ENCODE peak calls at places on chromosomes 4 and X, in nine cellular contexts. X is heart left ventricle; I is stimulated activated CD4-positive, alpha-beta T cell treated with anti-CD3 and anti-CD28 coated beads, Interleukin-12 subunit alpha, Interleukin-12 subunit beta, amount 100 ng/mL, for 4 hours; C is ureter; S is substantia nigra; P is AG09309; F is HTR-8/SVneo; A is fibroblast of mammary gland; G is transverse colon. L is an unnamed sample.

GRCh38 chr4:168531305-168531704 is 34.5 kb downstream of the PALLD start:
- DNase-seq in X (no peak), I (no peak), C (no peak), S (no peak), P (no peak), F (no peak), A (peak), G (no peak), L (no peak)

GRCh38 chrX:88789825-88790224 is 42.8 kb downstream of the CPXCR1 start:
- DNase-seq in X (no peak), I (no peak), C (no peak), S (no peak), P (no peak), F (no peak), A (no peak), G (no peak), L (no peak)

GRCh38 chrX:1126738-1127137 is 85.7 kb downstream of the CRLF2 start:
- DNase-seq in X (no peak), I (no peak), C (peak), S (no peak), P (no peak), F (no peak), A (no peak), G (no peak), L (no peak)

GRCh38 chrX:56232221-56233082 is at the start of gene KLF8:
- DNase-seq in X (peak), I (peak), C (peak), S (no peak), P (no peak), F (no peak), A (peak), G (peak), L (no peak)

GRCh38 chr4:10527438-10527837 is 70.2 kb upstream of the ZNF518B start:
- DNase-seq in X (no peak), I (no peak), C (no peak), S (no peak), P (no peak), F (no peak), A (no peak), G (no peak), L (no peak)

GRCh38 chr4:66048861-66049260 is 378.6 kb upstream of the EPHA5 start:
- DNase-seq in X (no peak), I (no peak), C (no peak), S (no peak), P (no peak), F (no peak), A (peak), G (no peak), L (no peak)

GRCh38 chr4:39029752-39030694 is 2.2 kb downstream of the TMEM156 start:
- DNase-seq in X (no peak), I (no peak), C (no peak), S (no peak), P (no peak), F (no peak), A (no peak), G (no peak), L (no peak)

GRCh38 chr4:34814266-34814665 is 1430.0 kb downstream of the ARAP2 start:
- DNase-seq in X (no peak), I (no peak), C (no peak), S (no peak), P (no peak), F (no peak), A (peak), G (no peak), L (peak)

GRCh38 chr4:107974523-107974922 is 15.2 kb upstream of the HADH start:
- DNase-seq in X (no peak), I (no peak), C (no peak), S (no peak), P (no peak), F (no peak), A (no peak), G (no peak), L (no peak)

GRCh38 chr4:144402176-144402575 is 243.8 kb upstream of the HHIP start:
- DNase-seq in X (no peak), I (no peak), C (no peak), S (no peak), P (no peak), F (no peak), A (no peak), G (no peak), L (no peak)

GRCh38 chr4:153060191-153060590 is 124.1 kb downstream of the FHDC1 start:
- DNase-seq in X (no peak), I (no peak), C (no peak), S (no peak), P (no peak), F (no peak), A (no peak), G (no peak), L (no peak)

L was measured in HS-5.